ENCODE peak calls at places on chromosomes 2 and 18, in six cellular contexts. W is cardiac muscle cell, K is MM.1S, C is T-helper 2 cell, V is neural progenitor cell, D is right cardiac atrium. B is an unnamed sample.

GRCh38 chr2:206435738-206436137 is 7.6 kb upstream of the ADAM23 start:
- DNase-seq in W (peak; percentile 10), K (no peak), C (no peak), V (peak; percentile 23), D (no peak), B (no peak)

GRCh38 chr2:20438334-20439192 is 8.3 kb upstream of the RHOB start:
- DNase-seq in W (peak; percentile 77), K (no peak), C (no peak), V (no peak), D (no peak), B (no peak)

GRCh38 chr2:226220511-226220910 is 579.1 kb downstream of the IRS1 start:
- DNase-seq in W (no peak), K (no peak), C (no peak), V (no peak), D (no peak), B (no peak)

GRCh38 chr18:41526046-41526445 is 429.0 kb upstream of the PIK3C3 start:
- DNase-seq in W (no peak), K (no peak), C (no peak), V (no peak), D (no peak), B (no peak)

GRCh38 chr2:119678021-119678656 is 862 bp upstream of the TMEM177 start:
- DNase-seq in W (no peak), K (no peak), C (no peak), V (no peak), D (no peak), B (no peak)

GRCh38 chr18:53496028-53496427 is 728.4 kb downstream of the MBD2 start:
- DNase-seq in W (no peak), K (no peak), C (no peak), V (no peak), D (no peak), B (no peak)

GRCh38 chr2:217652761-217653160 is 350.0 kb downstream of the TNS1 start:
- DNase-seq in W (no peak), K (no peak), C (no peak), V (no peak), D (no peak), B (no peak)

GRCh38 chr18:79937103-79937860 is 14.2 kb downstream of the SLC66A2 start:
- DNase-seq in W (no peak), K (no peak), C (no peak), V (no peak), D (no peak), B (no peak)

GRCh38 chr2:65388051-65388531 is 44.3 kb downstream of the SPRED2 start:
- DNase-seq in W (no peak), K (no peak), C (no peak), V (no peak), D (no peak), B (no peak)

GRCh38 chr2:109736177-109736827 is 57.8 kb upstream of the RGPD5 start:
- DNase-seq in W (peak; percentile 80), K (peak; percentile 49), C (no peak), V (peak; percentile 69), D (peak; percentile 68), B (peak; percentile 39)

GRCh38 chr2:227301523-227301922 is 23.5 kb upstream of the MFF start:
- DNase-seq in W (no peak), K (no peak), C (no peak), V (no peak), D (no peak), B (no peak)

GRCh38 chr2:208265371-208265806 is 666 bp upstream of the PIKFYVE start:
- DNase-seq in W (peak; percentile 73), K (peak; percentile 25), C (peak; percentile 7), V (peak; percentile 29), D (peak; percentile 36), B (peak; percentile 41)

GRCh38 chr2:9025746-9026145 is 22.3 kb upstream of the MBOAT2 start:
- DNase-seq in W (no peak), K (no peak), C (no peak), V (no peak), D (no peak), B (no peak)

GRCh38 chr2:68721482-68722071 is 13.0 kb upstream of the ARHGAP25 start:
- DNase-seq in W (no peak), K (peak; percentile 78), C (no peak), V (no peak), D (no peak), B (no peak)

GRCh38 chr18:42330296-42330695 is 375.3 kb downstream of the PIK3C3 start:
- DNase-seq in W (no peak), K (no peak), C (no peak), V (no peak), D (no peak), B (no peak)

GRCh38 chr2:109173311-109174171 is 44.5 kb downstream of the SH3RF3 start:
- DNase-seq in W (peak; percentile 94), K (no peak), C (no peak), V (peak; percentile 75), D (peak; percentile 93), B (peak; percentile 69)

GRCh38 chr2:128306081-128306930 is 12.4 kb downstream of the HS6ST1 start:
- DNase-seq in W (peak; percentile 92), K (peak; percentile 2), C (no peak), V (peak; percentile 52), D (peak; percentile 85), B (peak; percentile 66)

B was measured in heart left ventricle.